ENCODE peak calls at places on chromosomes 11 and 22, in eight cellular contexts. T is cardiac muscle cell, M is lung, J is retinal pigment epithelial cell, H is fibroblast of pulmonary artery, R is RWPE1, A is B cell, B is mammary epithelial cell. O is an unnamed sample.

GRCh38 chr11:119952441-119952840 is 185.5 kb downstream of the TRIM29 start:
- DNase-seq in J (no peak), R (no peak), H (no peak), T (no peak), A (no peak), M (no peak), B (no peak), O (no peak)

GRCh38 chr11:64787526-64788320 is 9.4 kb upstream of the SF1 start:
- DNase-seq in A (peak; percentile 72), J (no peak), R (peak; percentile 42), B (peak; percentile 25), M (peak; percentile 72), T (peak; percentile 65), H (peak; percentile 64), O (peak; percentile 66)

GRCh38 chr11:112785104-112785503 is 176.1 kb upstream of the NCAM1 start:
- DNase-seq in H (peak; percentile 75), T (peak; percentile 86), R (peak; percentile 19), J (no peak), M (no peak), B (no peak), A (no peak), O (peak; percentile 51)

GRCh38 chr11:134248910-134249480 is 4.2 kb downstream of the THYN1 start:
- DNase-seq in H (no peak), B (no peak), R (no peak), A (no peak), T (no peak), J (no peak), M (no peak), O (no peak)

GRCh38 chr11:77082838-77083552 is 16.2 kb downstream of the CAPN5 start:
- DNase-seq in R (no peak), T (peak; percentile 82), J (no peak), A (no peak), M (no peak), H (peak; percentile 72), B (no peak), O (no peak)

GRCh38 chr11:76653674-76654309 is 16.8 kb downstream of the LRRC32 start:
- DNase-seq in J (no peak), B (no peak), R (no peak), M (no peak), T (peak; percentile 98), H (peak; percentile 92), A (no peak), O (peak; percentile 12)

GRCh38 chr11:125049393-125049792 is 13.7 kb upstream of the SLC37A2 start:
- DNase-seq in B (no peak), T (no peak), A (no peak), H (no peak), M (no peak), J (no peak), R (no peak), O (no peak)

GRCh38 chr22:48581206-48581766 is 1246.4 kb downstream of the BRD1 start:
- DNase-seq in M (no peak), H (no peak), T (no peak), B (no peak), R (no peak), J (no peak), A (no peak), O (no peak)

GRCh38 chr11:68106165-68106940 is 14.8 kb downstream of the CHKA start:
- DNase-seq in J (no peak), R (no peak), T (peak; percentile 52), M (no peak), B (peak; percentile 23), H (peak; percentile 42), A (no peak), O (no peak)

GRCh38 chr11:78722786-78723185 is 148.1 kb upstream of the NARS2 start:
- DNase-seq in J (no peak), H (peak; percentile 2), B (peak; percentile 32), R (no peak), M (no peak), A (no peak), T (peak; percentile 3), O (no peak)

GRCh38 chr11:117931971-117932370 is 2.8 kb upstream of the TMPRSS13 start:
- DNase-seq in M (no peak), A (no peak), H (no peak), R (no peak), J (no peak), B (no peak), T (no peak), O (peak; percentile 17)

GRCh38 chr11:14973621-14974020 is 1.5 kb upstream of the CALCA start:
- DNase-seq in T (peak; percentile 36), B (no peak), J (no peak), M (no peak), H (no peak), R (no peak), A (peak; percentile 61), O (no peak)

GRCh38 chr11:47981667-47982404 is 1.5 kb downstream of the PTPRJ start:
- DNase-seq in R (no peak), A (no peak), J (no peak), T (no peak), B (no peak), H (no peak), M (peak; percentile 35), O (no peak)

GRCh38 chr11:40188848-40189247 is 1270.6 kb downstream of the LRRC4C start:
- DNase-seq in R (no peak), J (no peak), A (no peak), M (no peak), H (no peak), B (no peak), T (no peak), O (no peak)

GRCh38 chr11:47272706-47273105 is 2.8 kb downstream of the MADD start:
- DNase-seq in T (peak; percentile 45), R (no peak), J (no peak), H (peak; percentile 51), A (no peak), B (no peak), M (no peak), O (no peak)

GRCh38 chr11:130858215-130858614 is 58.1 kb downstream of the SNX19 start:
- DNase-seq in B (no peak), H (no peak), T (no peak), A (no peak), R (peak; percentile 55), J (no peak), M (peak; percentile 57), O (no peak)

GRCh38 chr22:23754980-23755636 is 883 bp upstream of the VPREB3 start:
- DNase-seq in A (no peak), M (no peak), B (no peak), J (no peak), R (no peak), H (peak; percentile 79), T (peak; percentile 41), O (no peak)

GRCh38 chr11:95379460-95379859 is 148.5 kb upstream of the SESN3 start:
- DNase-seq in J (no peak), M (no peak), B (no peak), H (no peak), R (no peak), T (no peak), A (no peak), O (no peak)

GRCh38 chr11:111982019-111982464 is 43.2 kb upstream of the DLAT start:
- DNase-seq in J (peak; percentile 75), A (no peak), B (peak; percentile 59), R (peak; percentile 62), H (peak; percentile 65), T (peak; percentile 58), M (peak; percentile 82), O (peak; percentile 79)

GRCh38 chr11:115132829-115133228 is 371.4 kb downstream of the CADM1 start:
- DNase-seq in J (no peak), M (no peak), A (no peak), R (no peak), B (no peak), T (no peak), H (no peak), O (peak; percentile 25)
- TF ChIP-seq CTCF in J (no peak), M (no peak), A (no peak), R (no peak), B (peak; percentile 55), T (no peak), H (no peak), O (peak; percentile 23)

DNA sequence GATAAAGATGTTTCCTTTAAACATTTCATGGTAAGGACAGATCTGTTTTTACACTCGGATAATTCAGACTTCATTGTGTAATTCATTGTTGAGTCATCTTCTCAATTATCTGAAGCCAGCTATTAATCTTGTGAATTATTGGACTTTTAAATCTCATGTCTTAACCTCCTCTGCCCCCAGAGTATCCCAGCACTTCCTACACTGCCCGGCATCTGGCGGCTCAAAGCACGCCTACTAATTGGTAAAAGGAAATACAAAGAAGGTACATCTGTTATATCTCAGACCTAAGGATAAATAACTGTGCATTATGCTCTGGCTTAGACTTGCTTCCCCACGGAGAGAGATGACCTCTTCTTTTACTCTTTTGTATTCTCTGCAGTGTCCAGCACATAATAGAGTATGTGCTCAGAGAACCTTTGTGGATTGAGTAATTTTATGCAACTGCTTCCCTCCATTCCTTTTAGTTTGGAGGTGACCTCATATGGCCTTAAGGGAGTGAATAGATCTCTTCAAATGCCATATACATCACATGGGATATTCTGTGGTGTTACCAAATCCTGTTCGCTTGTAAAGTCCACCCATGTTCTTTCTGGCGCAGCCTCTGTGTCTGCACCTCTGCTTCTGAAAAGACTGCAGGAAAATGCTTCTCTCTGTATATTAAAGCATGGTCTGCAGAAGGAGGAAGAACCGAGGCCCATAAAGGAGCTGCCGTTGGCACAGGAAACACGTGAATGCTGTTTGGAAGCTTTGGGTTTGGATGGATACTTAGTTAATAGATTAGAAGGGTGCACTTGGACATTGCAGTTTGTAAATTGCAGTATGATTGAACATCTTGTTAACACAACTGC is 125.7 kb upstream of the SORL1-AS1 start:
- DNase-seq in A (no peak), M (no peak), B (no peak), T (peak; percentile 23), H (peak; percentile 9), J (no peak), R (no peak), O (no peak)
- TF ChIP-seq CTCF in A (no peak), M (no peak), B (no peak), T (no peak), H (no peak), J (peak; percentile 0), R (no peak), O (no peak)

GRCh38 chr11:109795234-109795633 is 298.0 kb upstream of the ZC3H12C start:
- DNase-seq in B (no peak), T (no peak), A (no peak), J (no peak), M (no peak), R (no peak), H (peak; percentile 18), O (peak; percentile 6)

GRCh38 chr11:109789911-109790310 is 303.3 kb upstream of the ZC3H12C start:
- DNase-seq in B (no peak), M (no peak), H (peak; percentile 8), J (peak; percentile 60), T (no peak), A (no peak), R (no peak), O (no peak)

GRCh38 chr11:109794501-109794900 is 298.7 kb upstream of the ZC3H12C start:
- DNase-seq in H (no peak), J (no peak), T (no peak), M (no peak), R (no peak), B (no peak), A (no peak), O (no peak)

GRCh38 chr11:109788969-109789490 is 304.2 kb upstream of the ZC3H12C start:
- DNase-seq in T (no peak), R (no peak), A (no peak), B (no peak), M (no peak), H (no peak), J (no peak), O (no peak)

GRCh38 chr11:109791337-109791736 is 301.9 kb upstream of the ZC3H12C start:
- DNase-seq in H (no peak), T (no peak), A (no peak), R (no peak), J (no peak), M (no peak), B (no peak), O (no peak)
- TF ChIP-seq CTCF in H (no peak), T (no peak), A (no peak), R (no peak), J (no peak), M (no peak), B (no peak), O (no peak)

GRCh38 chr22:46131151-46131587 is 19.2 kb upstream of the PPARA start:
- DNase-seq in T (no peak), M (no peak), J (no peak), A (no peak), B (no peak), R (no peak), H (no peak), O (no peak)
- TF ChIP-seq CTCF in T (peak; percentile 50), M (no peak), J (peak; percentile 51), A (no peak), B (no peak), R (no peak), H (peak; percentile 32), O (peak; percentile 24)